ENCODE peak calls at places on chromosome 15, in eight cellular contexts. R is adrenal gland, N is psoas muscle, F is body of pancreas, T is tibial nerve, V is MM.1S, W is IMR-90, H is A549. X is an unnamed sample.

GRCh38 chr15:74906193-74906449 is 530 bp downstream of the FAM219B start:
- DNase-seq in R (peak; percentile 51), N (peak; percentile 60), F (peak; percentile 34), T (no peak), V (peak; percentile 24), W (no peak), H (peak; percentile 49), X (peak; percentile 18)

GRCh38 chr15:61097057-61097456 is 132.0 kb downstream of the RORA start:
- DNase-seq in R (no peak), N (no peak), F (no peak), T (no peak), V (no peak), W (no peak), H (no peak), X (no peak)

GRCh38 chr15:95286911-95287769 is 1043.4 kb upstream of the NR2F2 start:
- DNase-seq in R (no peak), N (no peak), F (no peak), T (no peak), V (peak; percentile 64), W (peak; percentile 44), H (no peak), X (no peak)

GRCh38 chr15:70236306-70237103 is 138.8 kb upstream of the TLE3 start:
- DNase-seq in R (no peak), N (no peak), F (no peak), T (no peak), V (no peak), W (peak; percentile 81), H (no peak), X (peak; percentile 79)

GRCh38 chr15:39691229-39691628 is 91.4 kb downstream of the FSIP1 start:
- DNase-seq in R (no peak), N (no peak), F (peak; percentile 9), T (no peak), V (no peak), W (no peak), H (no peak), X (no peak)

GRCh38 chr15:37865687-37866086 is 68.8 kb upstream of the TMCO5A start:
- DNase-seq in R (no peak), N (no peak), F (no peak), T (no peak), V (no peak), W (no peak), H (no peak), X (no peak)

GRCh38 chr15:51038258-51039042 is 56.3 kb downstream of the TNFAIP8L3 start:
- DNase-seq in R (no peak), N (no peak), F (no peak), T (no peak), V (no peak), W (no peak), H (no peak), X (no peak)

GRCh38 chr15:31438601-31439265 is 112.1 kb downstream of the KLF13 start:
- DNase-seq in R (no peak), N (no peak), F (no peak), T (no peak), V (no peak), W (no peak), H (no peak), X (no peak)

GRCh38 chr15:64209680-64210334 is 47.0 kb upstream of the PPIB start:
- DNase-seq in R (no peak), N (no peak), F (no peak), T (no peak), V (peak; percentile 33), W (peak; percentile 64), H (peak; percentile 33), X (peak; percentile 25)

GRCh38 chr15:74434260-74434915 is 630 bp upstream of the SEMA7A start:
- DNase-seq in R (peak; percentile 15), N (no peak), F (no peak), T (no peak), V (no peak), W (peak; percentile 15), H (no peak), X (no peak)

GRCh38 chr15:81752149-81752942 is 293.5 kb downstream of the MEX3B start:
- DNase-seq in R (peak; percentile 34), N (peak; percentile 66), F (peak; percentile 45), T (peak; percentile 30), V (peak; percentile 89), W (peak; percentile 15), H (no peak), X (peak; percentile 22)

GRCh38 chr15:73944161-73945099 is 18.2 kb downstream of the LOXL1 start:
- DNase-seq in R (no peak), N (peak; percentile 39), F (no peak), T (no peak), V (no peak), W (no peak), H (no peak), X (no peak)

GRCh38 chr15:53979051-53979788 is 979 bp downstream of the UNC13C start:
- DNase-seq in R (no peak), N (no peak), F (no peak), T (no peak), V (no peak), W (no peak), H (no peak), X (no peak)

GRCh38 chr15:59148160-59148810 is 43.3 kb downstream of the CCNB2 start:
- DNase-seq in R (no peak), N (no peak), F (no peak), T (no peak), V (no peak), W (peak; percentile 49), H (no peak), X (no peak)

GRCh38 chr15:40093224-40093842 is 15.3 kb downstream of the BMF start:
- DNase-seq in R (no peak), N (no peak), F (no peak), T (no peak), V (no peak), W (peak; percentile 26), H (no peak), X (no peak)

GRCh38 chr15:25930931-25931330 is 67.8 kb upstream of the ATP10A start:
- DNase-seq in R (no peak), N (no peak), F (no peak), T (no peak), V (no peak), W (no peak), H (no peak), X (no peak)

GRCh38 chr15:59654043-59654442 is 3.3 kb downstream of the GTF2A2 start:
- DNase-seq in R (no peak), N (no peak), F (no peak), T (no peak), V (no peak), W (no peak), H (no peak), X (no peak)

DNA sequence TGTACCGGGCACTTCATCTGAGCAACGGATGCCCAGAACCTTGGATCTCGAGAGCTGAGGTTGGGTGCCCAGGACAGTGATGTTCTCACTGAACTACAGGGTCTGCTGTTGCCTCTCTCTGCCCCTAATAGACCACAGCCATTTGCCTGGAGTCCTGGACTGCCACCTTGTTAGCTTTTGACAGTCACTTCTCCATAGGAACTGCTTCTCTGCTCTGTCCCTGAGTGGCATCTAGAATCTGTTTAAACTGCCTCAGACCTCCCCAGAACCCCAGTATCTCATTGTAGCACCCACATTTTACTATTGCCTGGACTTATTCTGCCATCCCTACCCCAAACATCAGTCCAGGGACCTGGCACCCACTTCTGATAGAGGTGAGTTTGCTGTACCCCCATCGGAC is 194.4 kb downstream of the SLCO3A1 start:
- DNase-seq in R (no peak), N (no peak), F (no peak), T (no peak), V (no peak), W (no peak), H (no peak), X (no peak)
- TF ChIP-seq CTCF in R (no peak), N (no peak), F (no peak), T (no peak), V (no peak), W (no peak), H (no peak), X (no peak)

DNA sequence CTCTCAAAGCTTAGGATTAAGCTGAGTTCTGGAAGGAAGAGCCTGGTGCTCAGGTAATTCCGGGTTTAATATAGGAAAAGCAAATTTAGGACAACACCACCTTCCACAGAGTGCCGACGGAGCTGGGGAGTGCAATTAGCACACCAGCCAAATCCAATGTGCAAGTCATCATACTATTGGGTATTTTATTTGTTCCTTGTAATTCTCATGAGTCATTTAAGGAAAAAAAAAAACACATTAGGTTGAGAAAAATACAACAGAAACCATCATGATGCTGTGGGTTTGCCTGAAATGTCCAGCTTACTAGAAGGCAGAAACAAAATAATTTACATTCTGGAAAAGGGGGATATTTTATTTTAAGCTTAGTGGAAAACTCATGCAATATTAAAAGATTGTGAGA is 271.8 kb downstream of the OCA2 start:
- DNase-seq in R (no peak), N (no peak), F (no peak), T (no peak), V (no peak), W (peak; percentile 9), H (no peak), X (no peak)
- H3K27ac ChIP-seq in R (no peak overlapping the region), N (no peak overlapping the region), F (no peak overlapping the region), T (no peak overlapping the region), V (no peak overlapping the region), W (no peak overlapping the region), H (no peak overlapping the region), X (no peak overlapping the region)

GRCh38 chr15:23753248-23753647 is 66.1 kb upstream of the NDN start:
- DNase-seq in R (no peak), N (no peak), F (no peak), T (no peak), V (no peak), W (no peak), H (no peak), X (no peak)
- TF ChIP-seq CTCF in R (no peak), N (no peak), F (no peak), T (no peak), V (no peak), W (no peak), H (no peak), X (no peak)

GRCh38 chr15:72338617-72339321 is 18.8 kb upstream of the CELF6 start:
- DNase-seq in R (peak; percentile 46), N (no peak), F (no peak), T (no peak), V (no peak), W (peak; percentile 93), H (no peak), X (no peak)

GRCh38 chr15:72342385-72342784 is 22.4 kb upstream of the CELF6 start:
- DNase-seq in R (peak; percentile 26), N (peak; percentile 51), F (no peak), T (no peak), V (no peak), W (peak; percentile 27), H (no peak), X (peak; percentile 16)

GRCh38 chr15:72339777-72340177 is 19.8 kb upstream of the CELF6 start:
- DNase-seq in R (peak; percentile 45), N (no peak), F (no peak), T (no peak), V (no peak), W (peak; percentile 91), H (peak; percentile 72), X (peak; percentile 82)

GRCh38 chr15:72341361-72341760 is 21.4 kb upstream of the CELF6 start:
- DNase-seq in R (no peak), N (no peak), F (no peak), T (no peak), V (no peak), W (no peak), H (no peak), X (no peak)

DNA sequence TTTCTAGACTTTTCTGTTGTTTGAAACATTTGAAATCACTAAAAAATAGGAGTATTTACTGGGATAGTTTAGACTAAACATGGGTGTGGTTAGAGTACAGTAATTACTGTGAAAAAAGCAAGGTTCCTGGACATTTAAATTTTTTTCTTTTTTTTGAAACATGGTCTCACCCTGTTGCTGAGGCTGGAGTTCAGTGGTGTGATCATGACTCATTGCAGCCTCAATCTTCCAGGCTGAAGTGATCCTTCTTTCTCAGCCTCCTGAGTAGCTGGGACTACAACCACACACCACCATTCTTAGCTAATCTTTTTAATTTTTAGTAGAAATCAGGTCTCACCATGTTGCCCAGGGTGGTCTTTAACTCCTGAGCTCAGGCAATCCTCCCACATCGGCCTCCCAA is 20.4 kb upstream of the CELF6 start:
- DNase-seq in R (no peak), N (no peak), F (no peak), T (no peak), V (no peak), W (peak; percentile 12), H (no peak), X (no peak)
- H3K27ac ChIP-seq in R (peak overlapping the region; percentile 70), N (no peak overlapping the region), F (no peak overlapping the region), T (no peak overlapping the region), V (no peak overlapping the region), W (peak overlapping the region; percentile 1), H (peak overlapping the region; percentile 84), X (peak overlapping the region; percentile 75)